ENCODE peak calls at places on chromosomes 1 and 21, in four cellular contexts. One of them, this sample, is unnamed.

GRCh38 chr1:41846595-41846994 is 72.1 kb downstream of the HIVEP3 start:
- DNase-seq in SK-N-SH: no peak
- DNase-seq in K562: no peak
- DNase-seq in HepG2: no peak
- DNase-seq in this sample: no peak

GRCh38 chr1:22808846-22809501 is 98.3 kb downstream of the EPHB2 start:
- DNase-seq in SK-N-SH: peak; percentile 74
- DNase-seq in K562: no peak
- DNase-seq in HepG2: no peak
- DNase-seq in this sample: no peak

GRCh38 chr1:56376188-56376984 is 203.0 kb downstream of the PLPP3 start:
- DNase-seq in SK-N-SH: peak; percentile 6
- DNase-seq in K562: no peak
- DNase-seq in HepG2: no peak
- DNase-seq in this sample: no peak

GRCh38 chr21:36132691-36133090 is 2.2 kb upstream of the CBR3 start:
- DNase-seq in SK-N-SH: no peak
- DNase-seq in K562: no peak
- DNase-seq in HepG2: no peak
- DNase-seq in this sample: no peak

GRCh38 chr1:145871994-145872411 is 13.1 kb upstream of the PIAS3 start:
- DNase-seq in SK-N-SH: no peak
- DNase-seq in K562: no peak
- DNase-seq in HepG2: no peak
- DNase-seq in this sample: no peak

GRCh38 chr1:25566730-25567341 is 23.4 kb downstream of the LDLRAP1 start:
- DNase-seq in SK-N-SH: peak; percentile 54
- DNase-seq in K562: no peak
- DNase-seq in HepG2: no peak
- DNase-seq in this sample: no peak

GRCh38 chr1:109906160-109906838 is 4.3 kb upstream of the CSF1 start:
- DNase-seq in SK-N-SH: no peak
- DNase-seq in K562: no peak
- DNase-seq in HepG2: no peak
- DNase-seq in this sample: peak; percentile 61

GRCh38 chr1:37890378-37891014 is 31.1 kb upstream of the MTF1 start:
- DNase-seq in SK-N-SH: peak; percentile 56
- DNase-seq in K562: peak; percentile 50
- DNase-seq in HepG2: peak; percentile 75
- DNase-seq in this sample: peak; percentile 16

GRCh38 chr1:165257969-165258459 is 98.5 kb downstream of the LMX1A start:
- DNase-seq in SK-N-SH: peak; percentile 63
- DNase-seq in K562: peak; percentile 76
- DNase-seq in HepG2: peak; percentile 60
- DNase-seq in this sample: peak; percentile 9

GRCh38 chr21:35203093-35204021 is 154.3 kb upstream of the RUNX1 start:
- DNase-seq in SK-N-SH: no peak
- DNase-seq in K562: no peak
- DNase-seq in HepG2: no peak
- DNase-seq in this sample: no peak

GRCh38 chr1:172507741-172508140 is 25.2 kb upstream of the SUCO start:
- DNase-seq in SK-N-SH: no peak
- DNase-seq in K562: no peak
- DNase-seq in HepG2: no peak
- DNase-seq in this sample: no peak

GRCh38 chr1:30807318-30808066 is 49.9 kb upstream of the LAPTM5 start:
- DNase-seq in SK-N-SH: peak; percentile 72
- DNase-seq in K562: no peak
- DNase-seq in HepG2: no peak
- DNase-seq in this sample: no peak

GRCh38 chr1:27517907-27518718 is 28.1 kb upstream of the WASF2 start:
- DNase-seq in SK-N-SH: no peak
- DNase-seq in K562: peak; percentile 67
- DNase-seq in HepG2: no peak
- DNase-seq in this sample: no peak

GRCh38 chr1:27594542-27595510 is 9.1 kb downstream of the AHDC1 start:
- DNase-seq in SK-N-SH: no peak
- DNase-seq in K562: no peak
- DNase-seq in HepG2: no peak
- DNase-seq in this sample: no peak

GRCh38 chr21:18142639-18143038 is 102.0 kb upstream of the CHODL start:
- DNase-seq in SK-N-SH: no peak
- DNase-seq in K562: no peak
- DNase-seq in HepG2: no peak
- DNase-seq in this sample: no peak

GRCh38 chr1:32871364-32872188 is 864 bp upstream of the FNDC5 start:
- DNase-seq in SK-N-SH: no peak
- DNase-seq in K562: no peak
- DNase-seq in HepG2: no peak
- DNase-seq in this sample: no peak

GRCh38 chr1:85654066-85654782 is 54.0 kb downstream of the ZNHIT6 start:
- DNase-seq in SK-N-SH: no peak
- DNase-seq in K562: no peak
- DNase-seq in HepG2: peak; percentile 1
- DNase-seq in this sample: no peak

GRCh38 chr1:31013187-31013864 is 52.2 kb downstream of the PUM1 start:
- DNase-seq in SK-N-SH: no peak
- DNase-seq in K562: no peak
- DNase-seq in HepG2: peak; percentile 12
- DNase-seq in this sample: no peak

GRCh38 chr1:33429846-33430750 is 797 bp downstream of the PHC2 start:
- DNase-seq in SK-N-SH: no peak
- DNase-seq in K562: no peak
- DNase-seq in HepG2: no peak
- DNase-seq in this sample: no peak

GRCh38 chr1:1614204-1614953 is 921 bp upstream of the MIB2 start:
- DNase-seq in SK-N-SH: no peak
- DNase-seq in K562: peak; percentile 56
- DNase-seq in HepG2: peak; percentile 49
- DNase-seq in this sample: no peak

GRCh38 chr1:55848906-55849305 is 633.7 kb upstream of the USP24 start:
- DNase-seq in SK-N-SH: no peak
- DNase-seq in K562: no peak
- DNase-seq in HepG2: no peak
- DNase-seq in this sample: no peak

GRCh38 chr1:14598007-14598497 is 433 bp upstream of the KAZN start:
- DNase-seq in SK-N-SH: peak; percentile 63
- DNase-seq in K562: peak; percentile 24
- DNase-seq in HepG2: no peak
- DNase-seq in this sample: no peak

GRCh38 chr1:11520531-11521233 is 41.7 kb downstream of the DISP3 start:
- DNase-seq in SK-N-SH: no peak
- DNase-seq in K562: no peak
- DNase-seq in HepG2: no peak
- DNase-seq in this sample: no peak

GRCh38 chr1:30722175-30722537 is 1.2 kb downstream of the MATN1 start:
- DNase-seq in SK-N-SH: no peak
- DNase-seq in K562: no peak
- DNase-seq in HepG2: no peak
- DNase-seq in this sample: no peak

GRCh38 chr21:14922980-14923379 is 141.8 kb downstream of the NRIP1 start:
- DNase-seq in SK-N-SH: no peak
- DNase-seq in K562: no peak
- DNase-seq in HepG2: no peak
- DNase-seq in this sample: no peak

GRCh38 chr1:114379987-114380386 is 131.0 kb downstream of the TRIM33 start:
- DNase-seq in SK-N-SH: no peak
- DNase-seq in K562: peak; percentile 87
- DNase-seq in HepG2: no peak
- DNase-seq in this sample: no peak

GRCh38 chr21:45548711-45549491 is 6.7 kb upstream of the SLC19A1 start:
- DNase-seq in SK-N-SH: no peak
- DNase-seq in K562: no peak
- DNase-seq in HepG2: no peak
- DNase-seq in this sample: no peak

GRCh38 chr1:214498030-214498429 is 53.4 kb downstream of the PTPN14 start:
- DNase-seq in SK-N-SH: no peak
- DNase-seq in K562: no peak
- DNase-seq in HepG2: no peak
- DNase-seq in this sample: no peak

GRCh38 chr1:229411434-229412055 is 22.3 kb downstream of the ACTA1 start:
- DNase-seq in SK-N-SH: no peak
- DNase-seq in K562: no peak
- DNase-seq in HepG2: no peak
- DNase-seq in this sample: no peak

GRCh38 chr21:43361493-43362296 is 65.2 kb downstream of the SIK1 start:
- DNase-seq in SK-N-SH: no peak
- DNase-seq in K562: no peak
- DNase-seq in HepG2: no peak
- DNase-seq in this sample: peak; percentile 73

GRCh38 chr1:19139711-19140110 is 70.4 kb downstream of the UBR4 start:
- DNase-seq in SK-N-SH: no peak
- DNase-seq in K562: no peak
- DNase-seq in HepG2: no peak
- DNase-seq in this sample: no peak

GRCh38 chr1:116881879-116882520 is 27.7 kb upstream of the PTGFRN start:
- DNase-seq in SK-N-SH: no peak
- DNase-seq in K562: peak; percentile 57
- DNase-seq in HepG2: peak; percentile 8
- DNase-seq in this sample: no peak

GRCh38 chr1:28718601-28719331 is 18.0 kb upstream of the YTHDF2 start:
- DNase-seq in SK-N-SH: no peak
- DNase-seq in K562: peak; percentile 57
- DNase-seq in HepG2: no peak
- DNase-seq in this sample: no peak

GRCh38 chr1:8822383-8823294 is 5.2 kb upstream of the RERE start:
- DNase-seq in SK-N-SH: peak; percentile 58
- DNase-seq in K562: peak; percentile 65
- DNase-seq in HepG2: peak; percentile 59
- DNase-seq in this sample: no peak

GRCh38 chr1:38858833-38859560 is 575 bp downstream of the RRAGC start:
- DNase-seq in SK-N-SH: peak; percentile 62
- DNase-seq in K562: peak; percentile 58
- DNase-seq in HepG2: peak; percentile 39
- DNase-seq in this sample: no peak

GRCh38 chr21:45709127-45709526 is 65.6 kb downstream of the PCBP3 start:
- DNase-seq in SK-N-SH: no peak
- DNase-seq in K562: no peak
- DNase-seq in HepG2: no peak
- DNase-seq in this sample: no peak

GRCh38 chr1:181793826-181794225 is 267.7 kb downstream of the ZNF648 start:
- DNase-seq in SK-N-SH: no peak
- DNase-seq in K562: no peak
- DNase-seq in HepG2: no peak
- DNase-seq in this sample: no peak

GRCh38 chr1:9651565-9652378 is at the start of gene PIK3CD:
- DNase-seq in SK-N-SH: peak; percentile 85
- DNase-seq in K562: peak; percentile 71
- DNase-seq in HepG2: no peak
- DNase-seq in this sample: no peak

GRCh38 chr1:24319962-24320361 is 805 bp downstream of the GRHL3 start:
- DNase-seq in SK-N-SH: no peak
- DNase-seq in K562: no peak
- DNase-seq in HepG2: no peak
- DNase-seq in this sample: no peak

GRCh38 chr1:26912147-26912490 is 1.7 kb downstream of the NR0B2 start:
- DNase-seq in SK-N-SH: no peak
- DNase-seq in K562: no peak
- DNase-seq in HepG2: no peak
- DNase-seq in this sample: no peak

GRCh38 chr1:235070819-235071218 is 57.8 kb downstream of the TOMM20 start:
- DNase-seq in SK-N-SH: no peak
- DNase-seq in K562: no peak
- DNase-seq in HepG2: no peak
- DNase-seq in this sample: no peak

GRCh38 chr1:235069577-235070563 is 58.8 kb downstream of the TOMM20 start:
- DNase-seq in SK-N-SH: no peak
- DNase-seq in K562: no peak
- DNase-seq in HepG2: peak; percentile 90
- DNase-seq in this sample: no peak

GRCh38 chr1:235067396-235068154 is 61.1 kb downstream of the TOMM20 start:
- DNase-seq in SK-N-SH: no peak
- DNase-seq in K562: no peak
- DNase-seq in HepG2: peak; percentile 58
- DNase-seq in this sample: no peak

GRCh38 chr1:235069171-235069570 is 59.5 kb downstream of the TOMM20 start:
- DNase-seq in SK-N-SH: no peak
- DNase-seq in K562: no peak
- DNase-seq in HepG2: no peak
- DNase-seq in this sample: no peak

GRCh38 chr1:235068155-235069121 is 60.2 kb downstream of the TOMM20 start:
- DNase-seq in SK-N-SH: no peak
- DNase-seq in K562: no peak
- DNase-seq in HepG2: peak; percentile 86
- DNase-seq in this sample: no peak
- TF ChIP-seq NFIC in SK-N-SH: no peak
- TF ChIP-seq NFIC in K562: no peak
- TF ChIP-seq NFIC in HepG2: no peak
- TF ChIP-seq NFIC in this sample: no peak

GRCh38 chr1:43844114-43844513 is 89.5 kb upstream of the ARTN start:
- DNase-seq in SK-N-SH: no peak
- DNase-seq in K562: no peak
- DNase-seq in HepG2: no peak
- DNase-seq in this sample: no peak
- TF ChIP-seq NFIC in SK-N-SH: no peak
- TF ChIP-seq NFIC in K562: no peak
- TF ChIP-seq NFIC in HepG2: no peak
- TF ChIP-seq NFIC in this sample: no peak

DNA sequence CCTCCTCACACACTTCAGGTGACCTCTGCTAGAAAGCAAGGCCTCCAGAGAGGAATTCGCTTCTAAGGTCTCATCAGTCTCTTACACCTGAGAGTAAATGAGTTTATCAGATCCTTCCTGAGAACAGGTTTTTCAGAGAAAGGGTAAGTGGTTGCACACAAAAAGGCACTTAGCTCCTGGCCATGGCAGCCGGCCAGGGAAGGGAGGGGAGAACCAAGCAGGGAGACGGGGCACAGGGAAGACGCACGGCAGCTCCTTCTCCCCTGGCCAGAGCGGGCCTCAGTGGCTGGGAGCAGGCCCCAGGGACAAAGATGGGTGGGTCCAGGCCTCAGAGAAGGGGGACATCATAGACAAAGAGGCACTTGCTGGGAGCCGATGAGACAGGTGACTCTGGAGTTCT is 3.6 kb upstream of the TNNT2 start:
- DNase-seq in SK-N-SH: no peak
- DNase-seq in K562: no peak
- DNase-seq in HepG2: no peak
- DNase-seq in this sample: no peak
- TF ChIP-seq NFIC in SK-N-SH: no peak
- TF ChIP-seq NFIC in K562: no peak
- TF ChIP-seq NFIC in HepG2: no peak
- TF ChIP-seq NFIC in this sample: no peak

GRCh38 chr1:3312894-3313578 is 141.4 kb upstream of the ARHGEF16 start:
- DNase-seq in SK-N-SH: no peak
- DNase-seq in K562: peak; percentile 80
- DNase-seq in HepG2: peak; percentile 65
- DNase-seq in this sample: no peak
- TF ChIP-seq NFIC in SK-N-SH: peak; percentile 61
- TF ChIP-seq NFIC in K562: peak; percentile 72
- TF ChIP-seq NFIC in HepG2: no peak
- TF ChIP-seq NFIC in this sample: no peak

GRCh38 chr1:3914331-3914851 is 14.3 kb upstream of the C1orf174 start:
- DNase-seq in SK-N-SH: no peak
- DNase-seq in K562: no peak
- DNase-seq in HepG2: no peak
- DNase-seq in this sample: no peak
- TF ChIP-seq NFIC in SK-N-SH: no peak
- TF ChIP-seq NFIC in K562: no peak
- TF ChIP-seq NFIC in HepG2: no peak
- TF ChIP-seq NFIC in this sample: no peak

GRCh38 chr1:64655861-64656260 is 89.0 kb upstream of the RAVER2 start:
- DNase-seq in SK-N-SH: peak; percentile 29
- DNase-seq in K562: no peak
- DNase-seq in HepG2: no peak
- DNase-seq in this sample: no peak
- TF ChIP-seq NFIC in SK-N-SH: no peak
- TF ChIP-seq NFIC in K562: no peak
- TF ChIP-seq NFIC in HepG2: no peak
- TF ChIP-seq NFIC in this sample: no peak

This sample was measured in GM12878.